ENCODE peak calls at places on chromosome 22, in eight cellular contexts. X is stimulated activated CD4-positive, alpha-beta T cell treated with anti-CD3 and anti-CD28 coated beads, Interleukin-12 subunit alpha, Interleukin-12 subunit beta, amount 100 ng/mL, for 4 hours; L is ACHN; O is non-pigmented ciliary epithelial cell; S is AG08395; E is pancreas; Z is activated T-helper 1 cell treated with anti-CD3 and anti-CD28 coated beads, Interleukin-12 subunit alpha, Interleukin-12 subunit beta, Interleukin-2, Interleukin-4 antibody, amounts not matched to agents 30 ng/mL and 10 ng/mL and 1 ng/mL, durations not matched to agents 14 hours and 24 hours and 36 hours; Y is keratinocyte. J is an unnamed sample.
A peak's percentile ranks its signal among the peaks of the same experiment; 100 is the strongest.

GRCh38 chr22:44408227-44409192 is 89.5 kb downstream of the RTL6 start:
- DNase-seq in Y (no peak), E (no peak), S (no peak), O (no peak), L (no peak), X (no peak), Z (no peak), J (no peak)

GRCh38 chr22:24580276-24580675 is 12.6 kb downstream of the LRRC75B start:
- DNase-seq in L (no peak), E (no peak), Y (peak; percentile 49), Z (no peak), S (peak; percentile 71), O (peak; percentile 46), X (no peak), J (peak; percentile 93)

GRCh38 chr22:18970180-18970947 is 34.3 kb upstream of the PRODH start:
- DNase-seq in Z (no peak), X (no peak), S (peak; percentile 7), E (peak; percentile 47), Y (no peak), L (peak; percentile 37), O (no peak), J (no peak)

GRCh38 chr22:19988965-19989724 is 27.5 kb downstream of the ARVCF start:
- DNase-seq in Z (no peak), O (no peak), X (no peak), S (no peak), E (peak; percentile 30), L (no peak), Y (no peak), J (no peak)

GRCh38 chr22:48820481-48821345 is 1007.0 kb downstream of the BRD1 start:
- DNase-seq in Y (no peak), E (no peak), S (no peak), O (no peak), L (no peak), X (no peak), Z (no peak), J (no peak)

GRCh38 chr22:43404673-43405385 is 7.0 kb upstream of the MPPED1 start:
- DNase-seq in E (no peak), O (no peak), X (no peak), S (no peak), Y (peak; percentile 68), L (no peak), Z (no peak), J (no peak)

GRCh38 chr22:23485490-23485889 is 94.6 kb downstream of the IGLL1 start:
- DNase-seq in Z (no peak), O (no peak), S (no peak), E (no peak), L (no peak), Y (no peak), X (no peak), J (no peak)

GRCh38 chr22:50705851-50706351 is 32.1 kb upstream of the ACR start:
- DNase-seq in O (no peak), Z (no peak), S (no peak), X (no peak), L (no peak), Y (no peak), E (peak; percentile 21), J (no peak)

GRCh38 chr22:17013396-17014100 is 5.5 kb upstream of the GAB4 start:
- DNase-seq in Z (no peak), Y (no peak), L (no peak), X (no peak), E (no peak), S (no peak), O (no peak), J (no peak)

GRCh38 chr22:30569674-30570202 is 4.7 kb downstream of the GAL3ST1 start:
- DNase-seq in E (no peak), Y (no peak), Z (no peak), L (no peak), O (no peak), S (no peak), X (no peak), J (no peak)

GRCh38 chr22:21098099-21098671 is 52.4 kb downstream of the LRRC74B start:
- DNase-seq in Z (no peak), L (peak; percentile 30), E (no peak), O (no peak), S (no peak), Y (no peak), X (no peak), J (no peak)

GRCh38 chr22:47609653-47610052 is 847.2 kb downstream of the TBC1D22A start:
- DNase-seq in X (no peak), S (no peak), O (no peak), L (no peak), E (no peak), Z (no peak), Y (no peak), J (no peak)

GRCh38 chr22:20128902-20129746 is 2.5 kb upstream of the ZDHHC8 start:
- DNase-seq in X (peak; percentile 43), Y (no peak), L (peak; percentile 30), S (peak; percentile 51), Z (peak; percentile 37), O (no peak), E (no peak), J (peak; percentile 23)

GRCh38 chr22:36398602-36399472 is 11.1 kb upstream of the MYH9 start:
- DNase-seq in Y (no peak), S (peak; percentile 75), Z (no peak), E (no peak), L (peak; percentile 58), O (peak; percentile 78), X (no peak), J (peak; percentile 87)

GRCh38 chr22:27650985-27651384 is 150.6 kb downstream of the MN1 start:
- DNase-seq in E (no peak), O (no peak), L (no peak), Y (no peak), S (no peak), X (no peak), Z (no peak), J (no peak)

GRCh38 chr22:40031766-40032470 is 37.2 kb downstream of the FAM83F start:
- DNase-seq in X (no peak), O (no peak), S (peak; percentile 27), Y (no peak), Z (no peak), L (no peak), E (no peak), J (no peak)

GRCh38 chr22:32545801-32546200 is 71.2 kb downstream of the FBXO7 start:
- DNase-seq in Z (no peak), E (no peak), X (no peak), S (no peak), L (no peak), O (no peak), Y (no peak), J (peak; percentile 45)

GRCh38 chr22:46084376-46084775 is 66.0 kb upstream of the PPARA start:
- DNase-seq in S (no peak), L (no peak), X (no peak), E (peak; percentile 42), Y (no peak), O (no peak), Z (no peak), J (no peak)

GRCh38 chr22:26805131-26805530 is 147.7 kb downstream of the MIAT start:
- DNase-seq in Z (no peak), S (peak; percentile 46), E (no peak), X (no peak), Y (no peak), L (no peak), O (no peak), J (peak; percentile 28)

GRCh38 chr22:49101225-49101624 is 726.4 kb downstream of the BRD1 start:
- DNase-seq in X (no peak), Z (no peak), O (no peak), S (no peak), L (no peak), Y (no peak), E (no peak), J (no peak)

GRCh38 chr22:22327723-22328122 is 83.1 kb downstream of the VPREB1 start:
- DNase-seq in Z (no peak), Y (no peak), E (no peak), L (no peak), O (no peak), X (no peak), S (no peak), J (no peak)

GRCh38 chr22:48902983-48903650 is 924.6 kb downstream of the BRD1 start:
- DNase-seq in S (no peak), Z (no peak), O (no peak), E (no peak), X (no peak), Y (no peak), L (no peak), J (no peak)

GRCh38 chr22:27992294-27993165 is 73.5 kb upstream of the PITPNB start:
- DNase-seq in X (no peak), O (no peak), Z (no peak), Y (no peak), S (no peak), E (no peak), L (no peak), J (no peak)

GRCh38 chr22:21726650-21727049 is 8.9 kb downstream of the YPEL1 start:
- DNase-seq in X (no peak), L (peak; percentile 9), Y (no peak), Z (peak; percentile 38), O (no peak), S (no peak), E (no peak), J (no peak)

GRCh38 chr22:49883294-49883640 is 29.6 kb downstream of the ZBED4 start:
- DNase-seq in E (no peak), O (peak; percentile 10), Z (no peak), L (no peak), S (no peak), Y (no peak), X (no peak), J (peak; percentile 66)

J was measured in IMR-90.